ENCODE peak calls at places on chromosomes 11 and 22, in four cellular contexts. N is IMR-90, P is K562, L is HepG2. Q is an unnamed sample.
A peak's percentile ranks its signal among the peaks of the same experiment; 100 is the strongest.

GRCh38 chr22:35315141-35315854 is 15.6 kb downstream of the TOM1 start:
- DNase-seq in N (no peak), L (no peak), P (no peak), Q (no peak)

GRCh38 chr11:63608353-63609345 is 5.6 kb downstream of the PLAAT3 start:
- DNase-seq in P (no peak), N (peak; percentile 66), L (no peak), Q (no peak)

GRCh38 chr22:27732841-27733240 is 68.7 kb downstream of the MN1 start:
- DNase-seq in N (no peak), P (no peak), L (no peak), Q (no peak)

GRCh38 chr22:31639640-31640039 is 22.4 kb downstream of the PISD start:
- DNase-seq in L (no peak), N (no peak), P (no peak), Q (no peak)

GRCh38 chr11:65089621-65090020 is 5.6 kb downstream of the ZFPL1 start:
- DNase-seq in L (no peak), N (no peak), P (no peak), Q (no peak)

GRCh38 chr11:31340903-31341572 is 28.5 kb downstream of the DCDC1 start:
- DNase-seq in N (peak; percentile 41), L (peak; percentile 45), P (peak; percentile 39), Q (peak; percentile 15)

GRCh38 chr11:35347173-35347878 is 72.0 kb downstream of the SLC1A2 start:
- DNase-seq in L (peak; percentile 68), P (no peak), N (no peak), Q (no peak)

GRCh38 chr11:61577383-61578118 is 3.3 kb downstream of the SYT7 start:
- DNase-seq in L (peak; percentile 80), N (no peak), P (peak; percentile 31), Q (no peak)

GRCh38 chr22:40036591-40037225 is 42.0 kb downstream of the FAM83F start:
- DNase-seq in L (peak; percentile 64), P (peak; percentile 81), N (peak; percentile 76), Q (peak; percentile 82)

GRCh38 chr11:116928102-116928777 is 90.8 kb upstream of the APOA1 start:
- DNase-seq in P (no peak), N (no peak), L (no peak), Q (no peak)

GRCh38 chr11:61516675-61517516 is 8.3 kb downstream of the LRRC10B start:
- DNase-seq in P (peak; percentile 61), N (no peak), L (peak; percentile 8), Q (peak; percentile 28)

DNA sequence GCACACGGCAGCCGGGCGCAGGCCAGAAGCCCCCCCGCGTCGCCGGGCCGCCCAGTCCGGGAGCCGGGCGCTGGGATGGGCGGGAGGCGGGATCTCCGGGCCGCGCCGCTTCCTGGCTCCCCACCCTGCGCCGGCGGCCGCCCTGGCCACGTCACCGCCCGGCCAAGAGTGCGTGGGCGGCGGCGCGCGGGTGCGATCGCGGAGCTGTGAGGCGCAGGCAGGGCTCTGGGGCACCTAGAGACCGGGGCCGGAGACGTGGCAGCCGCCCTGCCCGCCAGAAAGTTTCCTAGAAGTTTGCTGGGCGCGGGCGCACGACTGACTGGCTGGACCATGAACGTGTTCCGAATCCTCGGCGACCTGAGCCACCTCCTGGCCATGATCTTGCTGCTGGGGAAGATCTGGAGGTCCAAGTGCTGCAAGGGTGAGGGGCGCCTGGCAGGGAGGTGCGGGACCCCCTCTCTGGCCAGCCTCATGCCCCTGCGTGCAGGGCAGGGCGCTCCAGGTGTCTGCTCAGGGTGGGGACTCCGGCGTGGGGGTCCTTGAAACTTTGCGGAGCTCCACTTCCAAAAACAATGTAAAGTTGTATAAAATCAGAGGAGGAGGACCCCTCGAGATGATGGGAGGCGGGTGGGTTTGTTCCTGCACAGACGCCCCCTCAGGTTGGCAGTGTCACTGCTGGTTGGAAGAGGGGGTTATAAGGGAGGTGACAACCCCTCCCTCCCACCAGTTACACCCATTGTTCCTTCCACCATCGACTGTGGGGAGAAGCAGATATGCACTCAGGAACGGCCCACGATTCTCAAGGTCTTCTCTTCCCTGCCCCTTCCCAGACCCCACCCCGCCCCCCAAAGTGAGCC is at the start of gene KDELR3:
- DNase-seq in P (peak; percentile 79), L (no peak), N (peak; percentile 71), Q (no peak)
- TF ChIP-seq MAZ in P (peak; percentile 65), L (no peak), N (peak; percentile 69), Q (no peak)

GRCh38 chr11:38543311-38543710 is 1945.3 kb upstream of the RAG2 start:
- DNase-seq in P (no peak), L (no peak), N (peak; percentile 41), Q (no peak)
- TF ChIP-seq MAZ in P (no peak), L (no peak), N (no peak), Q (no peak)

GRCh38 chr11:2305862-2306823 is 4.3 kb downstream of the TSPAN32 start:
- DNase-seq in L (no peak), N (peak; percentile 85), P (peak; percentile 27), Q (no peak)
- TF ChIP-seq MAZ in L (no peak), N (peak; percentile 18), P (no peak), Q (no peak)

GRCh38 chr11:34343153-34343552 is 14.7 kb downstream of the ABTB2 start:
- DNase-seq in L (no peak), P (no peak), N (peak; percentile 81), Q (peak; percentile 46)
- TF ChIP-seq MAZ in L (no peak), P (no peak), N (no peak), Q (no peak)

GRCh38 chr11:80473562-80473961 is 1032.7 kb upstream of the TENM4 start:
- DNase-seq in N (no peak), L (no peak), P (no peak), Q (no peak)
- TF ChIP-seq MAZ in N (no peak), L (no peak), P (no peak), Q (no peak)

GRCh38 chr11:85893378-85893777 is 38.2 kb downstream of the CCDC83 start:
- DNase-seq in P (no peak), N (no peak), L (no peak), Q (no peak)

GRCh38 chr11:85886089-85887056 is 31.2 kb downstream of the CCDC83 start:
- DNase-seq in P (no peak), L (no peak), N (peak; percentile 65), Q (no peak)

GRCh38 chr11:85884581-85885021 is 29.4 kb downstream of the CCDC83 start:
- DNase-seq in L (no peak), N (peak; percentile 36), P (no peak), Q (no peak)

DNA sequence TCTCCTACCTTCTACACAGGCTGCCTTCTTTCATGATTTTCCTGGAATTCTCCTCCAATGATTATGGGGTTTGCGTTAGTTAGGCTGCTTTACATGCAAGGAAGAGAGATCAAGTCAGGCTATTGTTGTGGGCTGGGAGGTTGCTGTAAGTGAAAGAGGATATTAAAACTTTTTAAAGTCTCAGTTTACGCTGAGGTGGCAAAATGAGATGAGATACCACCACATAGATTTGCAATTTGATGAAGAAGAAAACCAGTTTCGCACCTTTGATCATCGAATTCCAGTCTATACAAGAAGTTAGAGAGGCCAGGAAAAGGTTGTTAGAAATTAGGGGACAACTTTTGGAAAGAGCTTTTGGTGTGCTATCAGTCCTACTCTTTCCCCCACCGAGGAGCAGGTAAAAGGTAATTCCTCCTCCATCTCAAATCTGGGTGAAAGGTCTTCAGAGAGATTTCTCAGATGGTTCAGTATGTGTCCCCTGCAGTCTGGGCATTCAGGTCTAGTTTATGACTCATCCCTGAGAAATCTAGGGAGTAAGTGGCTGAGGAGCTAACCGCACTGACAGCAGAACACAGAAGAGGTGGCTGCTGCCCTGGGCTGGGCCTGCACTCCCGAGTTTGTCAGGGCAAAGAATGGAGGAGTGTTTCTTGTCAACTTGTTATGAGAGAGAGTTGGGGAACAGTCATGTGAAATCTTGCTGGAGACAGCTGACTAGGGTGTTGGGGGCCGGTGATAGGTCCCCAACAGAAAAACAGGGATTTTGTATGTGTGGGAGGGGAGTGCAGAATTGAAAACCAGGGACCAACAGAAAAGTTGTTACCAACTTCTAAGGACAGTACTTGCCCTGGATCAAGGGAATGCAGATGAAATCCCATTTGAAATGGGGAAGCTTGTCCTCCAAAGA is 34.7 kb downstream of the CCDC83 start:
- DNase-seq in P (peak; percentile 9), L (peak; percentile 13), N (peak; percentile 79), Q (peak; percentile 36)
- TF ChIP-seq MAZ in P (no peak), L (no peak), N (no peak), Q (no peak)

GRCh38 chr11:44324222-44324621 is 14.3 kb upstream of the ALX4 start:
- DNase-seq in P (no peak), L (no peak), N (no peak), Q (no peak)

GRCh38 chr11:44322243-44322642 is 12.3 kb upstream of the ALX4 start:
- DNase-seq in L (no peak), P (no peak), N (no peak), Q (no peak)

GRCh38 chr11:44325698-44326097 is 15.8 kb upstream of the ALX4 start:
- DNase-seq in P (no peak), N (no peak), L (no peak), Q (no peak)

GRCh38 chr11:44326615-44327475 is 16.9 kb upstream of the ALX4 start:
- DNase-seq in P (peak; percentile 65), L (no peak), N (no peak), Q (no peak)

GRCh38 chr11:44324787-44325525 is 15.0 kb upstream of the ALX4 start:
- DNase-seq in L (no peak), P (no peak), N (no peak), Q (no peak)
- TF ChIP-seq MAZ in L (no peak), P (no peak), N (no peak), Q (no peak)